ENCODE peak calls at places on chromosomes 3 and 15, in seven cellular contexts. Z is neuronal stem cell; S is Jurkat, Clone E6-1; N is testis; R is breast epithelium; J is bronchial epithelial cell; M is astrocyte of the cerebellum. O is an unnamed sample.

GRCh38 chr3:156553705-156554356 is 1.1 kb downstream of the SSR3 start:
- DNase-seq in Z (no peak), S (no peak), N (peak), R (no peak), J (peak), M (peak), O (peak)

GRCh38 chr15:29101491-29101890 is 168.1 kb downstream of the NSMCE3 start:
- DNase-seq in Z (no peak), S (no peak), N (no peak), R (no peak), J (no peak), M (no peak), O (no peak)

GRCh38 chr3:44969170-44969569 is 6.8 kb downstream of the ZDHHC3 start:
- DNase-seq in Z (no peak), S (peak), N (no peak), R (no peak), J (no peak), M (no peak), O (no peak)

GRCh38 chr3:114830652-114831051 is 316.4 kb downstream of the ZBTB20 start:
- DNase-seq in Z (no peak), S (no peak), N (no peak), R (no peak), J (no peak), M (no peak), O (no peak)

GRCh38 chr3:177234121-177234520 is 36.8 kb upstream of the TBL1XR1 start:
- DNase-seq in Z (no peak), S (no peak), N (no peak), R (no peak), J (no peak), M (no peak), O (no peak)

GRCh38 chr3:12495749-12496452 is 11.6 kb downstream of the TSEN2 start:
- DNase-seq in Z (no peak), S (no peak), N (no peak), R (no peak), J (no peak), M (no peak), O (no peak)

GRCh38 chr15:58161436-58161835 is 23.3 kb downstream of the AQP9 start:
- DNase-seq in Z (no peak), S (no peak), N (no peak), R (no peak), J (no peak), M (no peak), O (no peak)

GRCh38 chr15:99729920-99730319 is 3.3 kb downstream of the LYSMD4 start:
- DNase-seq in Z (no peak), S (no peak), N (peak), R (no peak), J (peak), M (no peak), O (peak)

GRCh38 chr15:93929375-93930094 is 301.8 kb upstream of the MCTP2 start:
- DNase-seq in Z (no peak), S (no peak), N (peak), R (no peak), J (peak), M (peak), O (no peak)

GRCh38 chr3:188362405-188362831 is 208.5 kb downstream of the LPP start:
- DNase-seq in Z (no peak), S (no peak), N (no peak), R (no peak), J (peak), M (peak), O (no peak)

GRCh38 chr15:78059110-78059839 is 18.2 kb downstream of the TBC1D2B start:
- DNase-seq in Z (no peak), S (no peak), N (no peak), R (no peak), J (peak), M (no peak), O (no peak)

GRCh38 chr15:68700395-68701123 is 120.1 kb downstream of the ANP32A start:
- DNase-seq in Z (no peak), S (no peak), N (peak), R (no peak), J (no peak), M (peak), O (no peak)

GRCh38 chr3:111484666-111485065 is 57.3 kb upstream of the CD96 start:
- DNase-seq in Z (no peak), S (no peak), N (no peak), R (no peak), J (no peak), M (no peak), O (no peak)

GRCh38 chr3:126607214-126607908 is 47.6 kb downstream of the TXNRD3 start:
- DNase-seq in Z (no peak), S (no peak), N (no peak), R (no peak), J (peak), M (no peak), O (no peak)

GRCh38 chr3:42118762-42119361 is 27.7 kb downstream of the TRAK1 start:
- DNase-seq in Z (peak), S (no peak), N (peak), R (no peak), J (peak), M (no peak), O (peak)

GRCh38 chr15:70605606-70606410 is 157.6 kb downstream of the UACA start:
- DNase-seq in Z (no peak), S (no peak), N (peak), R (no peak), J (no peak), M (peak), O (no peak)

GRCh38 chr3:9397911-9398714 is 698 bp downstream of the SETD5 start:
- DNase-seq in Z (peak), S (no peak), N (peak), R (peak), J (no peak), M (no peak), O (peak)

GRCh38 chr3:155080692-155081091 is 573 bp downstream of the MME start:
- DNase-seq in Z (no peak), S (no peak), N (no peak), R (no peak), J (no peak), M (no peak), O (peak)

GRCh38 chr3:58152225-58153015 is 58.4 kb downstream of the DNASE1L3 start:
- DNase-seq in Z (no peak), S (no peak), N (no peak), R (no peak), J (no peak), M (no peak), O (no peak)

GRCh38 chr3:127206154-127206553 is 13.2 kb downstream of the PRR23E start:
- DNase-seq in Z (no peak), S (no peak), N (no peak), R (no peak), J (no peak), M (no peak), O (no peak)

GRCh38 chr3:47404955-47405790 is 24.4 kb downstream of the PTPN23 start:
- DNase-seq in Z (no peak), S (no peak), N (peak), R (no peak), J (no peak), M (peak), O (no peak)

GRCh38 chr15:59615661-59616060 is 4.1 kb downstream of the GCNT3 start:
- DNase-seq in Z (no peak), S (no peak), N (no peak), R (no peak), J (no peak), M (no peak), O (no peak)

GRCh38 chr15:83846847-83847246 is 192.9 kb downstream of the ADAMTSL3 start:
- DNase-seq in Z (no peak), S (no peak), N (no peak), R (no peak), J (peak), M (no peak), O (no peak)

GRCh38 chr3:13046569-13047279 is 26.5 kb downstream of the IQSEC1 start:
- DNase-seq in Z (no peak), S (no peak), N (no peak), R (no peak), J (no peak), M (no peak), O (no peak)

GRCh38 chr3:13133471-13133981 is 60.3 kb upstream of the IQSEC1 start:
- DNase-seq in Z (no peak), S (no peak), N (no peak), R (peak), J (no peak), M (no peak), O (no peak)

GRCh38 chr3:32947466-32948238 is 3.8 kb upstream of the CCR4 start:
- DNase-seq in Z (peak), S (peak), N (peak), R (peak), J (peak), M (peak), O (peak)

GRCh38 chr3:38141952-38142273 is 3.5 kb downstream of the MYD88 start:
- DNase-seq in Z (no peak), S (no peak), N (peak), R (no peak), J (peak), M (no peak), O (no peak)

GRCh38 chr3:38651153-38651789 is 1.8 kb upstream of the SCN5A start:
- DNase-seq in Z (peak), S (peak), N (peak), R (peak), J (peak), M (peak), O (peak)

GRCh38 chr3:172040976-172041963 is 1.9 kb downstream of the FNDC3B start:
- DNase-seq in Z (no peak), S (no peak), N (peak), R (no peak), J (peak), M (no peak), O (no peak)

GRCh38 chr3:17166369-17166768 is 281.6 kb downstream of the PLCL2 start:
- DNase-seq in Z (no peak), S (no peak), N (no peak), R (no peak), J (no peak), M (no peak), O (no peak)

GRCh38 chr3:61009025-61009424 is 242.2 kb downstream of the FHIT start:
- DNase-seq in Z (peak), S (no peak), N (no peak), R (no peak), J (no peak), M (no peak), O (no peak)

GRCh38 chr3:117763561-117763960 is 1054.0 kb downstream of the TUSC7 start:
- DNase-seq in Z (no peak), S (no peak), N (no peak), R (no peak), J (no peak), M (no peak), O (no peak)

GRCh38 chr3:45332493-45332892 is 55.9 kb upstream of the LARS2 start:
- DNase-seq in Z (no peak), S (no peak), N (no peak), R (no peak), J (no peak), M (no peak), O (no peak)

GRCh38 chr3:64654013-64654412 is 33.8 kb downstream of the ADAMTS9 start:
- DNase-seq in Z (no peak), S (no peak), N (no peak), R (no peak), J (no peak), M (no peak), O (no peak)

GRCh38 chr3:9066141-9066540 is 102.9 kb upstream of the RAD18 start:
- DNase-seq in Z (no peak), S (no peak), N (no peak), R (no peak), J (no peak), M (peak), O (no peak)

GRCh38 chr3:186451371-186451770 is 89.3 kb upstream of the DGKG start:
- DNase-seq in Z (no peak), S (no peak), N (no peak), R (no peak), J (no peak), M (no peak), O (no peak)

GRCh38 chr3:157533298-157533870 is 30.2 kb upstream of the VEPH1 start:
- DNase-seq in Z (no peak), S (no peak), N (no peak), R (no peak), J (peak), M (no peak), O (no peak)

GRCh38 chr15:62110000-62110851 is 43.4 kb downstream of the C2CD4A start:
- DNase-seq in Z (no peak), S (no peak), N (no peak), R (no peak), J (peak), M (no peak), O (no peak)

GRCh38 chr3:141795719-141796435 is 32.7 kb downstream of the GRK7 start:
- DNase-seq in Z (no peak), S (peak), N (peak), R (no peak), J (peak), M (no peak), O (no peak)

GRCh38 chr15:43361313-43361903 is 9.4 kb downstream of the ZSCAN29 start:
- DNase-seq in Z (no peak), S (no peak), N (no peak), R (no peak), J (no peak), M (no peak), O (no peak)
- H3K4me3 ChIP-seq in Z (no peak), S (no peak), N (no peak), R (no peak), J (no peak), M (no peak), O (no peak)

GRCh38 chr15:44716983-44717602 is 5.8 kb downstream of the B2M start:
- DNase-seq in Z (no peak), S (no peak), N (no peak), R (no peak), J (no peak), M (no peak), O (peak)

GRCh38 chr15:44719293-44719999 is 8.1 kb downstream of the B2M start:
- DNase-seq in Z (no peak), S (peak), N (no peak), R (no peak), J (no peak), M (no peak), O (peak)

GRCh38 chr15:44720460-44721185 is 9.3 kb downstream of the B2M start:
- DNase-seq in Z (no peak), S (no peak), N (no peak), R (no peak), J (no peak), M (no peak), O (peak)

GRCh38 chr15:44718180-44718926 is 7.0 kb downstream of the B2M start:
- DNase-seq in Z (no peak), S (no peak), N (no peak), R (no peak), J (no peak), M (no peak), O (peak)

DNA sequence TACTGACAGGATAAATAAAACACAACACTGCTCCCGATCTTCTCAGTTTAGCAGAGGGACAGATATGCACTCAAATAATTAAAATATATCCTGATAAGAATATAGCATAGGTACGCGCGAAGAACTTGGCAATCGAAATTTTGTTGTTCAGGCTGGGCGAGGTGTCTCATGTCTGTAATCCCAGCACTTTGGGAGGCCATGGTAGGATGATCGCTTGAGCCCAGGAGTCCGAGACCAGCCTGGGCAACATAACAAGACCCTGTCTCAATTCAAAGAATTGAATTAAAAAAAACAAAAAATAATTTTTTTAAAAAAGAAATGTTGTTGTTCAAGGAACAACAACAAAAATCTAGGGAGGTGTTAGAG is 7.6 kb downstream of the B2M start:
- DNase-seq in Z (no peak), S (no peak), N (no peak), R (no peak), J (no peak), M (no peak), O (peak)
- H3K4me3 ChIP-seq in Z (no peak), S (no peak), N (no peak), R (no peak), J (no peak), M (no peak), O (no peak)

GRCh38 chr3:143764840-143765239 is 83.4 kb downstream of the SLC9A9 start:
- DNase-seq in Z (no peak), S (no peak), N (no peak), R (no peak), J (no peak), M (no peak), O (no peak)

GRCh38 chr3:143775401-143775970 is 72.8 kb downstream of the SLC9A9 start:
- DNase-seq in Z (no peak), S (peak), N (peak), R (no peak), J (peak), M (no peak), O (peak)

GRCh38 chr3:143771258-143771657 is 77.0 kb downstream of the SLC9A9 start:
- DNase-seq in Z (no peak), S (no peak), N (no peak), R (no peak), J (peak), M (no peak), O (no peak)

GRCh38 chr3:143771939-143772338 is 76.3 kb downstream of the SLC9A9 start:
- DNase-seq in Z (no peak), S (no peak), N (no peak), R (no peak), J (peak), M (no peak), O (no peak)

DNA sequence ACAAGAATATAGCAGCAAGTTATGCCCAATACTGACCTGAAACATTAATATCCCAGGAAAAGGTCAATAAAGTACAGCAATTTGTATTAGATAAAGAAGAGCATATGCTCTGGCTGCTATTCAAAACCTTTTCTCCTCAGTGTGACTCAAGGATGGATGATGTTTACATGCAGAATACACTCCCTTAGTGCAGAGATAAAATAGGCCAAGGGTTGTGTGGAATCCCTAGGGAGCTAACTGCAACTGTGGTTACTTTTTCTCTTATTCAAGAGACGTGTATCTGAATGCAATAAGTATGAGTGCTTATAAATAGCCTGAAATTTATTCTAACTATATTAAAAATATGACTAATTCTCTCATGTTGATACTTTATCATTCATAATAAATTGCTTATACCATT is 78.6 kb downstream of the SLC9A9 start:
- DNase-seq in Z (no peak), S (no peak), N (no peak), R (no peak), J (no peak), M (no peak), O (no peak)
- H3K4me3 ChIP-seq in Z (no peak), S (no peak), N (no peak), R (no peak), J (no peak), M (no peak), O (no peak)

GRCh38 chr3:197239857-197240256 is 58.6 kb downstream of the DLG1 start:
- DNase-seq in Z (no peak), S (no peak), N (no peak), R (no peak), J (no peak), M (no peak), O (no peak)
- H3K4me3 ChIP-seq in Z (no peak), S (no peak), N (no peak), R (no peak), J (no peak), M (no peak), O (no peak)

GRCh38 chr3:119297169-119297568 is 3.0 kb downstream of the ARHGAP31 start:
- DNase-seq in Z (no peak), S (no peak), N (no peak), R (no peak), J (no peak), M (no peak), O (no peak)

GRCh38 chr3:119296723-119297122 is 2.5 kb downstream of the ARHGAP31 start:
- DNase-seq in Z (no peak), S (no peak), N (no peak), R (no peak), J (no peak), M (no peak), O (no peak)

GRCh38 chr3:119294889-119295769 is 946 bp downstream of the ARHGAP31 start:
- DNase-seq in Z (peak), S (peak), N (peak), R (no peak), J (peak), M (no peak), O (peak)

GRCh38 chr3:119294402-119294888 is 262 bp downstream of the ARHGAP31 start:
- DNase-seq in Z (no peak), S (no peak), N (peak), R (no peak), J (peak), M (no peak), O (peak)

DNA sequence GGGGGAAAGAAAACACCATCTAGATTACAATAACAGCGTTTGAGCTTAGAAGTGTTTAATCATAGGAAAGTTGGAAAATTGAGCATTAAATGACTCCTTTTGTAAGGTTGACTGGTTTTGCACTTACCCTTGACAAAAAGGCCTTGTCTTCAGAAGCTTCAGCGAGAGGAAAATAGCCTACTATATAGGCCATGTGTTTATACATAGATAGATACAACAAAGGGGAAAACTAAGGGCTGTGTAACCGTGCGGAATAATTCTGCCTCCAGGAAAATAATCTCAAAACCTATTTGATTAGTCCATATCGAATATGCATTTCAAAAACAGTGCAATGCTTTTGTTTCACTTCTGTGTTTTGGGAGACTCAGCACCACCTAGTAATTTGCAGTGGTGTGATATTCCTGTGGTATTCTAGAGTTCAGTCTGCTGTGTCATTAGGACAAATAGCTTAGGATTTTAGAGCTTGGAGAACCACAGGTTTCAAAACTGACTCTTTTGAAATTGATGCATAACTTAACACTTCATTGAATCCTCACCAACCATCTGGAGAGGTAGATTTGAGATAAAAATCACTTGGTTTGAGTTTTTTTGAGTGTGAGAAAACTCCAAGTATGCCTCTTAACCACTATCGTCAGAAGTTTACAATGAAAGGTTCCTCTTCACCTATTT is 1.8 kb downstream of the ARHGAP31 start:
- DNase-seq in Z (no peak), S (peak), N (no peak), R (no peak), J (no peak), M (peak), O (no peak)
- H3K4me3 ChIP-seq in Z (no peak), S (no peak), N (peak), R (peak), J (no peak), M (peak), O (peak)

DNA sequence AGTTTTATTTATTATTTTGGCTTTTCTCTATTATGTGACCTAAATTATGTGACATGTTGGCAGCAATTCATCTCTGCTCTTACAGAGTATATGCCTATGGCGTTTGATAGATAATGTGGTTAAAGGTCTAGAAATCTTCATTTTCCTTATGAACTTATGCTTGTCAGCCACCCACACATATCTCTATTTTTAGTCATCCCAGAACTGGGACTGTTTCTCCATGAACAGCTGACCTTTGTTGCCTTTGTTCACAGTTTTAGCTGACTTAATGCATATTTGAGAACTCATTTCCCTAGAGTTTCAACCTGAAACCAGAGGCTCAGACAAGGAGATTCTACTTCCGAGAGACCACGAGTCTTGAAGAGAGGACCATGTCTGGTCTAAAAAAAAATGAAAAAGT is 176.5 kb downstream of the RAP2B start:
- DNase-seq in Z (no peak), S (no peak), N (no peak), R (no peak), J (peak), M (peak), O (no peak)
- H3K4me3 ChIP-seq in Z (no peak), S (no peak), N (no peak), R (no peak), J (no peak), M (no peak), O (no peak)

GRCh38 chr3:131848111-131848510 is 186.7 kb downstream of the CPNE4 start:
- DNase-seq in Z (no peak), S (no peak), N (no peak), R (no peak), J (no peak), M (no peak), O (no peak)
- H3K4me3 ChIP-seq in Z (no peak), S (no peak), N (no peak), R (no peak), J (no peak), M (no peak), O (no peak)